ENCODE peak calls at places on chromosomes 11 and 22, in five cellular contexts. K is sigmoid colon, T is H1, I is PC-9, L is stomach. V is an unnamed sample.

GRCh38 chr11:128151338-128151737 is 436.0 kb downstream of the ETS1 start:
- DNase-seq in K (no peak), T (no peak), I (peak), L (no peak), V (no peak)

GRCh38 chr11:75771646-75772410 is 3.2 kb downstream of the DGAT2 start:
- DNase-seq in K (peak), T (no peak), I (peak), L (peak), V (peak)

GRCh38 chr22:33470456-33470855 is 412.3 kb upstream of the SYN3 start:
- DNase-seq in K (no peak), T (no peak), I (no peak), L (no peak), V (no peak)

GRCh38 chr11:28223577-28223976 is 115.4 kb downstream of the METTL15 start:
- DNase-seq in K (no peak), T (no peak), I (no peak), L (no peak), V (no peak)

GRCh38 chr11:130839950-130840666 is 76.2 kb downstream of the SNX19 start:
- DNase-seq in K (no peak), T (no peak), I (no peak), L (no peak), V (no peak)

GRCh38 chr11:32052218-32052617 is 38.7 kb upstream of the RCN1 start:
- DNase-seq in K (peak), T (no peak), I (no peak), L (peak), V (peak)

GRCh38 chr11:7490535-7490934 is 5.2 kb downstream of the OLFML1 start:
- DNase-seq in K (no peak), T (no peak), I (no peak), L (no peak), V (no peak)

GRCh38 chr11:125724125-125724524 is 22.0 kb upstream of the PATE1 start:
- DNase-seq in K (no peak), T (no peak), I (no peak), L (no peak), V (no peak)

GRCh38 chr11:22392561-22392960 is 54.4 kb downstream of the SLC17A6 start:
- DNase-seq in K (no peak), T (no peak), I (no peak), L (no peak), V (no peak)

GRCh38 chr22:26482171-26482570 is 1.4 kb downstream of the HPS4 start:
- DNase-seq in K (no peak), T (no peak), I (no peak), L (no peak), V (no peak)

GRCh38 chr11:117565709-117566108 is 231.3 kb downstream of the DSCAML1 start:
- DNase-seq in K (no peak), T (no peak), I (no peak), L (no peak), V (no peak)

GRCh38 chr22:24333301-24333700 is 62.7 kb downstream of the SPECC1L start:
- DNase-seq in K (no peak), T (no peak), I (peak), L (no peak), V (peak)

GRCh38 chr11:11750479-11750878 is 91.3 kb upstream of the USP47 start:
- DNase-seq in K (no peak), T (no peak), I (no peak), L (no peak), V (no peak)

GRCh38 chr11:18844753-18845367 is 53.3 kb upstream of the PTPN5 start:
- DNase-seq in K (no peak), T (no peak), I (peak), L (no peak), V (peak)

GRCh38 chr11:33658195-33658900 is 42.3 kb downstream of the C11orf91 start:
- DNase-seq in K (no peak), T (no peak), I (no peak), L (no peak), V (no peak)

GRCh38 chr11:46611526-46612304 is 5.3 kb downstream of the HARBI1 start:
- DNase-seq in K (no peak), T (no peak), I (no peak), L (peak), V (no peak)

GRCh38 chr11:36493332-36493731 is 16.7 kb downstream of the TRAF6 start:
- DNase-seq in K (no peak), T (no peak), I (no peak), L (no peak), V (no peak)

GRCh38 chr22:41146573-41146972 is 54.2 kb downstream of the EP300 start:
- DNase-seq in K (no peak), T (no peak), I (no peak), L (no peak), V (no peak)

GRCh38 chr11:65386307-65387081 is at the start of gene FRMD8:
- DNase-seq in K (peak), T (no peak), I (peak), L (peak), V (peak)

GRCh38 chr11:63673579-63673978 is 2.4 kb upstream of the ATL3 start:
- DNase-seq in K (no peak), T (no peak), I (peak), L (no peak), V (no peak)

DNA sequence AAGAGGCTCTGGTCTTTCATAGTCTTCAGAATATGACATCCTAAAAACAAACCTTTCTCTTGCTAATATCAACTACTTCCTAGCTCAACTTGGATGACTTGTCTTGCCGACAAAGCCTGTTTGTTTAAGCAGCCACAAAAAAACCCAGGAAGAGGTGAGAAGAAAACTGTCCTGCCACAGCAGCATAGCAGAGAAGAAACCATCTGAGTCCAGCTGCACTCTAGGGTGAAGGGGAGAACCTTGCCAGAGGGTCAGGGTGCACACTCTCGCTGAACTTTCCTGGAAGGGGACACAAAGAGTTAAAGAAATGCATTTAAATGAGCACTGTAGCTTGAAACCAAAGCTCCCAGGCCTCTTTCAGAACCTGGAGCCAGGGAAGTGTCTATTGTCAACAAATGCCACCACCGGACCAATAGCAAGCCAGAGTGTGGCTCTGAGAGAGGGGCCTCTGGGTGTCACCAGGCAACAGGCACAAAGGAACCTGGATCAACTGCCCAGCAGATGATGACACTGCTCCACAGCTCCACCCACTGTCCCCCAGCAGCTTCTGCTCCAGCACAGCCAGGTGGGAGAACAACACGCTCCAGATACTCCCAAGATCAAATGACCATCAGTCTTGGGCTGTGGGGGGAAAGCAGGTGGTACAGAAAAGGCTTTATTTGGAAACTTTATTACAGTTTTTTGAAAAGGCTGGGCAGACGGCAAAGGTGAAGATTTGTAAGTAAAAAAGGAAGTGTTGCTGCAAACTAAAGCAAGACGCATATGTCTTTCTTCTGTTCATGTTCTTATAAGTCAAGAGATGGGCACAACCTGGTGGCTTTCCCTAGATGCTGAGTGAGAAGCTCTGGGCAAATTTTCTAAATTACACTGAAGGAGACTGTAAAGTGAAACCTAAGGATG is 105.7 kb downstream of the RASSF10 start:
- DNase-seq in K (no peak), T (no peak), I (no peak), L (peak), V (no peak)
- TF ChIP-seq CTCF in K (no peak), T (peak), I (no peak), L (no peak), V (no peak)

GRCh38 chr22:46092011-46092410 is 58.3 kb upstream of the PPARA start:
- DNase-seq in K (no peak), T (no peak), I (no peak), L (no peak), V (no peak)

GRCh38 chr22:46091277-46091977 is 58.9 kb upstream of the PPARA start:
- DNase-seq in K (no peak), T (no peak), I (no peak), L (no peak), V (no peak)

GRCh38 chr22:46094676-46095075 is 55.6 kb upstream of the PPARA start:
- DNase-seq in K (no peak), T (no peak), I (no peak), L (no peak), V (no peak)

GRCh38 chr22:46093796-46094195 is 56.5 kb upstream of the PPARA start:
- DNase-seq in K (no peak), T (no peak), I (no peak), L (no peak), V (no peak)

GRCh38 chr22:46092646-46093410 is 57.5 kb upstream of the PPARA start:
- DNase-seq in K (no peak), T (no peak), I (no peak), L (no peak), V (no peak)
- H3K27ac ChIP-seq in K (peak), T (no peak), I (no peak), L (peak), V (peak)

GRCh38 chr22:39601180-39601535 is 30.6 kb downstream of the CACNA1I start:
- DNase-seq in K (no peak), T (no peak), I (no peak), L (no peak), V (no peak)
- TF ChIP-seq CTCF in K (no peak), T (no peak), I (no peak), L (no peak), V (no peak)

DNA sequence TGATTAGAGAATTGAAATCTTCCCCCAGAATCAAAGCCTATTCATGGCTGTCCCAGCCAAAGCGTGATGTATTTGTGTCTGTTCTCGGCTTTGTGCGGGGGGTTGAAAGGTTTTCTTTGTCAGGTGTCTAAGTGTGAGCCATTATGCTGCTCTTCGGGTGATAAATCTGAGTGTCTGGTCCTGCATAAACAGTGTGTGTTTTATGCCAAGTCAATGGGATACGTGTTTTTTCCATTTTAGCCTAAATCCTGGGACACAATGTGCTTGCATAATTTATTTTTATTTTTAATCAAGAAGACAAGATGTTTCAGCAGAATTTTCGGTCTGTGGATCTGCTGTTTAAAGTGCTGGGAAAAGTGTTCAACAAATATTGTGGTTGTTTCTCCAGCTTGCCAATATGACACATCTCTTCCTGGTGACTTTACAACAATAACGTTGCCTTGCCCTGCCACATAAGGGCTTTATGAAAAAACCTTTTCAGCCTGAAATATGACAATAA is 267.7 kb downstream of the TBC1D22A start:
- DNase-seq in K (peak), T (no peak), I (no peak), L (no peak), V (no peak)
- H3K27ac ChIP-seq in K (no peak), T (no peak), I (no peak), L (no peak), V (no peak)

DNA sequence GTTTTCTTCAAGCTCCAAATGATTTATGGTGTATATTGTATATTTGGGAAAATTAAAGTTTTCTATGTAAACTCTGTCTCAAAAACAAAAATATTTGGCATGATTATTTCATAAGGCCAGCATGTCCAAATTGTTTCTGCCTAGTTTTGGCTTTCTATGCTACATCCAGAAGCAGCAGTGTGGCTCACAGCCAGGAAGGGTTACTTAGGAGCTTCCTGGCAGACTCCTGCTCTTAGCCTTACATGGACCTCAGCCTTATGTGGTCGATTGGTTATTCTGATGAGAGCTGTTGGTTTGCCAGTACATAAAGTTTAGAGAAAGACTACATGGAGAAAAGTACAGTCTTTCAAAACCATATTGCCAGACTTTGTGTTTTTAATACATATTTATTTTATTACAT is 297.7 kb upstream of the FAT3 start:
- DNase-seq in K (peak), T (no peak), I (no peak), L (no peak), V (no peak)
- TF ChIP-seq CTCF in K (no peak), T (no peak), I (no peak), L (no peak), V (no peak)

GRCh38 chr11:123168955-123169484 is 26.0 kb downstream of the CLMP start:
- DNase-seq in K (no peak), T (no peak), I (no peak), L (no peak), V (no peak)
- H3K27ac ChIP-seq in K (no peak), T (no peak), I (no peak), L (no peak), V (peak)

GRCh38 chr22:31870890-31871289 is 73.4 kb upstream of the YWHAH start:
- DNase-seq in K (no peak), T (no peak), I (no peak), L (no peak), V (peak)
- TF ChIP-seq CTCF in K (no peak), T (no peak), I (no peak), L (no peak), V (no peak)

V was measured in RWPE1.